ENCODE peak calls at places on chromosomes 7 and 10, in four cellular contexts. H, J, C and E are unnamed samples.

GRCh38 chr10:131982796-131983195 is 1.1 kb upstream of the BNIP3 start:
- DNase-seq in C (no peak), J (no peak), H (no peak), E (no peak)

GRCh38 chr10:75355706-75356105 is 45.9 kb downstream of the ZNF503 start:
- DNase-seq in J (no peak), H (no peak), C (no peak), E (no peak)

GRCh38 chr10:62005281-62005680 is 103.8 kb downstream of the ARID5B start:
- DNase-seq in H (no peak), J (no peak), C (no peak), E (no peak)

GRCh38 chr7:141649865-141650499 is 52.0 kb downstream of the DENND11 start:
- DNase-seq in J (no peak), C (peak), H (peak), E (no peak)

GRCh38 chr10:6320320-6321010 is 117.7 kb downstream of the PFKFB3 start:
- DNase-seq in C (no peak), J (no peak), H (no peak), E (no peak)

GRCh38 chr7:20408467-20408826 is 77.7 kb downstream of the ITGB8 start:
- DNase-seq in H (peak), C (peak), J (no peak), E (no peak)

GRCh38 chr7:106064836-106065559 is 47.1 kb downstream of the SYPL1 start:
- DNase-seq in C (peak), H (peak), J (no peak), E (no peak)

GRCh38 chr10:48976208-48976607 is 36.6 kb upstream of the LRRC18 start:
- DNase-seq in C (no peak), H (peak), J (no peak), E (no peak)

GRCh38 chr7:5633161-5634106 is 148.0 kb downstream of the RNF216 start:
- DNase-seq in C (no peak), J (no peak), H (no peak), E (no peak)

GRCh38 chr10:69362471-69362954 is 54.2 kb downstream of the TACR2 start:
- DNase-seq in J (no peak), C (peak), H (no peak), E (no peak)

GRCh38 chr7:100509213-100509612 is 25.5 kb downstream of the NYAP1 start:
- DNase-seq in J (no peak), H (no peak), C (no peak), E (no peak)

GRCh38 chr10:90859321-90859751 is 1.5 kb upstream of the HTR7 start:
- DNase-seq in C (no peak), J (no peak), H (no peak), E (no peak)

GRCh38 chr10:80187465-80188409 is 17.6 kb downstream of the ANXA11 start:
- DNase-seq in H (no peak), C (no peak), J (peak), E (peak)

GRCh38 chr10:97034958-97035769 is 150.6 kb downstream of the SLIT1 start:
- DNase-seq in H (no peak), J (no peak), C (no peak), E (no peak)

GRCh38 chr10:116880716-116881440 is 31.6 kb downstream of the ENO4 start:
- DNase-seq in H (no peak), C (no peak), J (no peak), E (no peak)

GRCh38 chr10:70323143-70323696 is 39.4 kb upstream of the NPFFR1 start:
- DNase-seq in C (no peak), J (no peak), H (no peak), E (no peak)